ENCODE peak calls at places on chromosome 2, in four cellular contexts. M is effector memory CD4-positive, alpha-beta T cell; F is psoas muscle; G is Panc1. D is an unnamed sample.

GRCh38 chr2:19810637-19811036 is 91.1 kb downstream of the TTC32 start:
- DNase-seq in M (no peak), F (peak), G (no peak), D (no peak)

GRCh38 chr2:130381619-130382018 is 25.8 kb downstream of the PTPN18 start:
- DNase-seq in M (no peak), F (no peak), G (no peak), D (no peak)

GRCh38 chr2:77101796-77102452 is 420.3 kb downstream of the LRRTM4 start:
- DNase-seq in M (no peak), F (no peak), G (no peak), D (no peak)

GRCh38 chr2:111659361-111660281 is 224.4 kb downstream of the ANAPC1 start:
- DNase-seq in M (no peak), F (peak), G (peak), D (peak)

GRCh38 chr2:6960659-6961058 is 43.4 kb downstream of the RNF144A start:
- DNase-seq in M (no peak), F (no peak), G (no peak), D (peak)

GRCh38 chr2:233323851-233324250 is 16.2 kb downstream of the SAG start:
- DNase-seq in M (no peak), F (no peak), G (no peak), D (no peak)

GRCh38 chr2:114119846-114120348 is 230.0 kb downstream of the ACTR3 start:
- DNase-seq in M (no peak), F (no peak), G (no peak), D (no peak)

GRCh38 chr2:12031871-12032270 is 285.4 kb downstream of the LPIN1 start:
- DNase-seq in M (no peak), F (no peak), G (no peak), D (no peak)

GRCh38 chr2:205276071-205276777 is 406.1 kb upstream of the NRP2 start:
- DNase-seq in M (no peak), F (no peak), G (no peak), D (no peak)

GRCh38 chr2:26674771-26675170 is 17.8 kb upstream of the KCNK3 start:
- DNase-seq in M (no peak), F (no peak), G (no peak), D (no peak)

GRCh38 chr2:238895901-238896600 is 48.2 kb downstream of the TWIST2 start:
- DNase-seq in M (no peak), F (peak), G (no peak), D (no peak)

GRCh38 chr2:239357954-239358754 is 42.7 kb downstream of the HDAC4 start:
- DNase-seq in M (no peak), F (no peak), G (no peak), D (no peak)

GRCh38 chr2:35714883-35715282 is 640.7 kb upstream of the CRIM1 start:
- DNase-seq in M (no peak), F (no peak), G (no peak), D (no peak)

GRCh38 chr2:25257032-25257455 is 84.7 kb downstream of the DNMT3A start:
- DNase-seq in M (no peak), F (no peak), G (no peak), D (no peak)

GRCh38 chr2:172972005-172972619 is 103.5 kb upstream of the MAP3K20 start:
- DNase-seq in M (no peak), F (no peak), G (no peak), D (no peak)

GRCh38 chr2:16623046-16623445 is 42.6 kb downstream of the CYRIA start:
- DNase-seq in M (no peak), F (no peak), G (no peak), D (peak)

GRCh38 chr2:197890160-197890559 is 85.8 kb downstream of the PLCL1 start:
- DNase-seq in M (no peak), F (no peak), G (no peak), D (no peak)

GRCh38 chr2:109193807-109194702 is 65.0 kb downstream of the SH3RF3 start:
- DNase-seq in M (no peak), F (no peak), G (no peak), D (no peak)
- H3K27ac ChIP-seq in M (no peak), F (peak), G (no peak), D (no peak)

DNA sequence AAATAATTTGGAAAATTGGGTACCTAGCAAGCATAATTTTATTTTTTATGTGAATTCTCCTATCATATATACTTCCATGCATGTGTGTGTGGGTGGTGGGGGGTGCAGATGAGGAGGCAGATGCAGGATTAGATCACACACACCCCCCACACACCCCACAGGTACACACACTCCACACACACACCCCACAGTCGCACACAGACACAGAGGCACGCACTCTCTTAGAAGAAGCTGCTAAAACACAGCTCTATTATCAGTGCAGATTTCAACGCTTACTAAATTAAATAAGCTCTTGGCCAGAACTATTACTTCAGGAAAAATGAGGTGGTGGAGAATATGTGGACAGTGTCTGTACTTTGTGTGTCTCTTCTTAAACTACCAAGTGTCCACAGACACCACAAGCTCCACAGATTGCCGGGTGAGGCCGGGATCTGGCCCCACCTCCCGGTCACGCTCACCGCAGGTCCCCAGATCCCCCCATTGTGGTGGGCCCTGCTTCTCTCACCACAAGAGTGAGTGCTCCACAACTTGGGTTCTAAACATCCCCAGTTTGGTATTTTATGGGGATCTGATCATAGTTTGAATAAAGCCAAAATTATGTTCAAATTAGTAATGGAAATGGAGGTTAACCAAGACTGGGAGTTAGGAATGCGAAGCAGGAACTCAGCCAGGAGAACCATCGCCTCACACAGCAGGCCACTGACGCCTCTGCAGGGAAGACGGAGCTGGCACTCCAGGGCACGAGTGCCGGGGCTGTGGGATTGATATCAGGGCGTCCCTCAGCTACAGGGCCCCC is 102.1 kb downstream of the PXDN start:
- DNase-seq in M (no peak), F (no peak), G (no peak), D (no peak)
- H3K27ac ChIP-seq in M (no peak), F (no peak), G (peak), D (no peak)

DNA sequence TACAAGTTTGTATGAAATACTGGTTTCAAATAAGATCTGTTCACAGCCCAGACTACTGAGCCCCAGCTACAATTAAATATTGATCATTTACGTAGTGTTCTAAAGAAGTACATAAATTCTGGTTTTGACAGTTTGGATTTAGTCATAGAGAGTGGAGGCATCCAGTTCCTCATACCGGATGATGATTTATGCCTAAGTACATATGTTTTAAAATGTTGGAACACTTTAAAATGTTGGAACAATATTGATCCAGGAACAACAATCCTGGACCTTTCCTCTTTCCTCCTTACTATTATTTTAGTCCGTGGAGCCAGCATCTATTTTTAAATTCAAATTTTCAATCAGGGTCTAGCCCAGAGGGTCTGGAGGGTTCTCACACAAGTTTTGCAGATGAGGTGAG is 22.8 kb upstream of the TTN start:
- DNase-seq in M (no peak), F (no peak), G (no peak), D (no peak)
- H3K27ac ChIP-seq in M (no peak), F (peak), G (no peak), D (no peak)

GRCh38 chr2:97706708-97707345 is 6.5 kb upstream of the ZAP70 start:
- DNase-seq in M (no peak), F (no peak), G (no peak), D (no peak)
- H3K27ac ChIP-seq in M (no peak), F (no peak), G (no peak), D (no peak)

GRCh38 chr2:215637658-215638057 is 201.8 kb upstream of the FN1 start:
- DNase-seq in M (no peak), F (no peak), G (no peak), D (no peak)
- H3K27ac ChIP-seq in M (no peak), F (no peak), G (no peak), D (no peak)

GRCh38 chr2:160968183-160968582 is 192.0 kb upstream of the TANK start:
- DNase-seq in M (no peak), F (no peak), G (no peak), D (no peak)
- H3K27ac ChIP-seq in M (no peak), F (no peak), G (no peak), D (no peak)

GRCh38 chr2:71884303-71885042 is 263.2 kb downstream of the CYP26B1 start:
- DNase-seq in M (no peak), F (no peak), G (no peak), D (no peak)

GRCh38 chr2:71882236-71882946 is 265.3 kb downstream of the CYP26B1 start:
- DNase-seq in M (no peak), F (no peak), G (no peak), D (no peak)

GRCh38 chr2:71880846-71881610 is 266.6 kb downstream of the CYP26B1 start:
- DNase-seq in M (no peak), F (peak), G (no peak), D (no peak)

GRCh38 chr2:71880287-71880686 is 267.4 kb downstream of the CYP26B1 start:
- DNase-seq in M (no peak), F (no peak), G (no peak), D (no peak)

GRCh38 chr2:71882949-71883472 is 264.7 kb downstream of the CYP26B1 start:
- DNase-seq in M (no peak), F (peak), G (no peak), D (no peak)
- H3K27ac ChIP-seq in M (no peak), F (peak), G (no peak), D (no peak)

D was measured in epithelial cell of prostate.